ENCODE peak calls at places on chromosomes 13 and 19, in eight cellular contexts. M, C, S, F, B, P, W and K are unnamed samples.

GRCh38 chr19:49672131-49672919 is 4.7 kb upstream of the PRMT1 start:
- DNase-seq in S (peak; percentile 80), M (peak; percentile 82), P (peak; percentile 78), C (peak; percentile 81), B (peak; percentile 91), F (peak; percentile 88), W (peak; percentile 85), K (peak; percentile 61)

GRCh38 chr19:30449673-30450072 is 77.5 kb downstream of the ZNF536 start:
- DNase-seq in P (no peak), B (no peak), F (no peak), C (no peak), M (no peak), S (no peak), W (no peak), K (peak; percentile 27)

GRCh38 chr19:45601115-45601514 is 897 bp downstream of the GPR4 start:
- DNase-seq in W (no peak), C (no peak), S (peak; percentile 17), M (peak; percentile 25), P (no peak), F (no peak), B (no peak), K (no peak)

GRCh38 chr13:51324714-51325440 is 14.6 kb upstream of the SERPINE3 start:
- DNase-seq in S (no peak), W (no peak), C (no peak), F (no peak), M (no peak), B (no peak), P (no peak), K (no peak)

GRCh38 chr19:18432275-18433038 is 5.5 kb downstream of the ISYNA1 start:
- DNase-seq in F (no peak), M (no peak), P (no peak), W (no peak), C (no peak), S (no peak), B (no peak), K (no peak)

GRCh38 chr19:29383696-29384095 is 142.1 kb upstream of the VSTM2B start:
- DNase-seq in C (no peak), S (no peak), P (peak; percentile 5), B (no peak), M (no peak), F (peak; percentile 12), W (no peak), K (no peak)

GRCh38 chr19:37936166-37936565 is 29.2 kb downstream of the SIPA1L3 start:
- DNase-seq in W (peak; percentile 63), F (peak; percentile 58), P (peak; percentile 25), C (peak; percentile 75), M (no peak), B (no peak), S (no peak), K (no peak)

GRCh38 chr19:47186337-47187022 is 44.5 kb downstream of the BBC3 start:
- DNase-seq in F (no peak), B (peak; percentile 23), P (no peak), M (no peak), C (no peak), S (no peak), W (peak; percentile 30), K (no peak)

GRCh38 chr19:19865750-19866598 is at the start of gene ZNF253:
- DNase-seq in C (peak; percentile 98), S (peak; percentile 98), B (peak; percentile 98), P (peak; percentile 97), F (peak; percentile 96), W (peak; percentile 97), M (peak; percentile 77), K (no peak)

DNA sequence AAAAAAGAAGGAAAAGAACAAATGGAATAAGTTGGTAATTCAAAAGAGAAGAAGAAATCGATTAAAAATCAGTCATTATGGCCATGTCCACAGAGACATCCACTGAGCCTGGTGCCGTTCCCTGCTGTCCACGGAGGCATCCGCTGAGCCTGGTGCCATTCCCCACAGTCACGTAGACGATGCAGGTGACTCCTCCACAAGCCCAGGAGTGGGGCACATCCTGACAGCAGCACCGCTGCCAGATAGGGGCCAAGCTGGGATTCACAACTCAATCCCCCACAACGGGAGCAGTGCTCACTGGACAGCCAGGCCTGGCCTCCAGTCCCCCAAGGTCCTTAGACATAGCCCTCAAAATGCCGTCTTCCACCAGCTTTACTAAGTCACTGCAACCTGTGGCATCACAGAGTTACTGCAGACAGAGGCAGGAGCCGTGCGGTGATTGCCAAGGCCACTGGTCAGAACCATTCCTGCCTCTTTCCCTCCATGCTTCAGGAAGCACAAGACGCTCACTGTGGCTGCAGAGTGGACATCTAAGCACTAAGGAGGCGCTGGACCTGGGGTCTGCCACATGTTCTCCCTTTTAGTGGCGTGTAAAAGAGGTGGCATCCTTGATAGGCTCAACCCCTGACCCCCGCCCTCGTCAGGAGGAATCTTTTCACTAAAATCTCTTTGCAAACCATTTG is 131.5 kb upstream of the SPACA7 start:
- DNase-seq in P (no peak), B (no peak), W (no peak), C (no peak), M (no peak), S (no peak), F (no peak), K (no peak)
- H3K9me3 ChIP-seq in P (no peaks in the 10 kb centered on the region), B (no peaks in the 10 kb centered on the region), W (no peaks in the 10 kb centered on the region), C (no peaks in the 10 kb centered on the region), M (no peaks in the 10 kb centered on the region), S (no peaks in the 10 kb centered on the region), F (no peaks in the 10 kb centered on the region), K (no peaks in the 10 kb centered on the region)

GRCh38 chr19:43474487-43474886 is 9.1 kb upstream of the LYPD3 start:
- DNase-seq in W (no peak), P (no peak), C (no peak), S (no peak), M (no peak), B (no peak), F (no peak), K (no peak)
- H3K4me3 ChIP-seq in W (no peak overlapping the region), P (no peak overlapping the region), C (peak overlapping the region; percentile 40), S (no peak overlapping the region), M (no peak overlapping the region), B (peak overlapping the region; percentile 5), F (no peak overlapping the region), K (no peak overlapping the region)

GRCh38 chr19:40576585-40577451 is at the start of gene SHKBP1:
- DNase-seq in M (peak; percentile 93), W (peak; percentile 96), S (peak; percentile 97), F (peak; percentile 95), P (peak; percentile 95), B (peak; percentile 94), C (peak; percentile 95), K (peak; percentile 88)
- H3K4me1 ChIP-seq in M (no peaks in the 10 kb centered on the region), W (peaks cover 12% of the 10 kb centered on the region), S (peaks cover 6% of the 10 kb centered on the region), F (peaks cover 5% of the 10 kb centered on the region), P (peaks cover 18% of the 10 kb centered on the region), B (no peaks in the 10 kb centered on the region), C (peaks cover 23% of the 10 kb centered on the region), K (peaks cover 4% of the 10 kb centered on the region)

DNA sequence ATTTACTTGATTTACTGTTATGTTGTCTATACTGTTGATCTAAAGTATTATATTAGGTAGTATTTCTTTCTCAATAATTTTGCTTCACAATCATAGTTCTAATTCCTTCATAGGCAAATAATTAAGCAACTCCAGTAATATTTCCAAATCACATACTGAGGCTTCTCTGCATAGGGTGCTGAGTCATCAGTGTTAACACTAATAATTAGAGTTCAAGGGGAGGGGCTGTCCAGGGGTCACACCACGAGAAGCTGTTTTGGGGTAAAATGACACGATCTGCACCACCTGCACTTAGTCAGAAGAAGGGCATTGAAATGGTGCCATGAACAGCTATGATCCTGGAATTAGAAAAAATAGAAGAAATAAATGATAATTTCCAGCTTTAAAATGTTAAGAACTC is 1230.9 kb upstream of the SLC10A2 start:
- DNase-seq in M (no peak), F (no peak), P (no peak), B (no peak), W (no peak), C (no peak), S (no peak), K (no peak)
- H3K9me3 ChIP-seq in M (no peaks in the 10 kb centered on the region), F (no peaks in the 10 kb centered on the region), P (no peaks in the 10 kb centered on the region), B (no peaks in the 10 kb centered on the region), W (no peaks in the 10 kb centered on the region), C (no peaks in the 10 kb centered on the region), S (no peaks in the 10 kb centered on the region), K (no peaks in the 10 kb centered on the region)